ENCODE peak calls at places on chromosomes 7 and 10, in seven cellular contexts. X is fibroblast of mammary gland, I is AG04450, Z is AG09309, W is epithelial cell of esophagus, H is heart left ventricle, G is suprapubic skin. S is an unnamed sample.

GRCh38 chr7:36653011-36653670 is 71.2 kb downstream of the AOAH start:
- DNase-seq in X (peak), I (peak), Z (peak), W (peak), H (no peak), G (no peak), S (no peak)

GRCh38 chr10:64041989-64042490 is 520.8 kb downstream of the REEP3 start:
- DNase-seq in X (no peak), I (no peak), Z (no peak), W (no peak), H (no peak), G (no peak), S (no peak)

GRCh38 chr7:23477170-23477525 is 6.9 kb upstream of the IGF2BP3 start:
- DNase-seq in X (no peak), I (no peak), Z (no peak), W (no peak), H (no peak), G (no peak), S (no peak)

GRCh38 chr7:28520074-28521015 is 108.0 kb downstream of the CREB5 start:
- DNase-seq in X (no peak), I (no peak), Z (no peak), W (peak), H (no peak), G (no peak), S (no peak)

GRCh38 chr10:69474688-69475432 is 23.6 kb downstream of the TSPAN15 start:
- DNase-seq in X (peak), I (no peak), Z (peak), W (peak), H (no peak), G (no peak), S (peak)

GRCh38 chr10:123548779-123549178 is 117.4 kb upstream of the GPR26 start:
- DNase-seq in X (no peak), I (no peak), Z (no peak), W (no peak), H (no peak), G (peak), S (no peak)

GRCh38 chr7:49001610-49002033 is 77.3 kb downstream of the CDC14C start:
- DNase-seq in X (peak), I (no peak), Z (no peak), W (peak), H (peak), G (no peak), S (no peak)

GRCh38 chr10:2985729-2986232 is 81.6 kb upstream of the PFKP start:
- DNase-seq in X (peak), I (no peak), Z (no peak), W (peak), H (no peak), G (no peak), S (no peak)

GRCh38 chr7:159094030-159094740 is 50.5 kb downstream of the VIPR2 start:
- DNase-seq in X (no peak), I (no peak), Z (no peak), W (no peak), H (no peak), G (peak), S (no peak)

GRCh38 chr7:124856299-124856888 is 73.2 kb downstream of the POT1 start:
- DNase-seq in X (peak), I (peak), Z (peak), W (peak), H (no peak), G (no peak), S (peak)

GRCh38 chr10:47311193-47311899 is 10.9 kb upstream of the GDF2 start:
- DNase-seq in X (no peak), I (no peak), Z (no peak), W (no peak), H (peak), G (no peak), S (no peak)

GRCh38 chr7:105881439-105881838 is 5.0 kb upstream of the ATXN7L1 start:
- DNase-seq in X (no peak), I (no peak), Z (no peak), W (no peak), H (no peak), G (no peak), S (no peak)

GRCh38 chr10:47287365-47287802 is 12.6 kb upstream of the GDF10 start:
- DNase-seq in X (no peak), I (no peak), Z (no peak), W (peak), H (peak), G (peak), S (no peak)

GRCh38 chr10:106795619-106796018 is 368.9 kb downstream of the SORCS1 start:
- DNase-seq in X (peak), I (no peak), Z (no peak), W (no peak), H (no peak), G (no peak), S (no peak)

GRCh38 chr7:5633161-5634106 is 148.0 kb downstream of the RNF216 start:
- DNase-seq in X (no peak), I (no peak), Z (no peak), W (no peak), H (no peak), G (no peak), S (no peak)
- H3K4me3 ChIP-seq in X (peak), I (no peak), Z (no peak), W (no peak), H (peak), G (peak), S (peak)

DNA sequence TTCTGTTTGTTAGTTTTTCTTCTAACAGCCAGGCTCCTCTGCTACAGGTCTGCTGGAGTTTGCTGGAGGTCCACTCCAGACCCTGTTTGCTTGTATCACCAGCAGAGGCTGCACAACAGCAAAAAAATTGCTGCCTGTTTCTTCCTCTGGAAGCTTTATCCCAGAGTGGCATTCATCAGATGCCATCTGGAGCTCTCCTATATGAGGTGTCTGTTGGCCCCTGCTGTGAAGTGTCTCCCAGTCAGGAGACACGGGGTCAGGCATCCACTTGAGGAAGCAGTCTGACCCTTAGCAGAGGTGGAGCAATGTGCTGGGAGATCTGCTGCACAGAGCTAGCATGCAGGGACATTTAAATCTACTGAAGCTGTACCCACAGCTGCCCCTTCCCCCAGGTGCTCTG is 26.7 kb upstream of the CROT start:
- DNase-seq in X (no peak), I (no peak), Z (no peak), W (peak), H (no peak), G (no peak), S (no peak)
- TF ChIP-seq CTCF in X (no peak), I (peak), Z (no peak), W (peak), H (no peak), G (no peak), S (no peak)

DNA sequence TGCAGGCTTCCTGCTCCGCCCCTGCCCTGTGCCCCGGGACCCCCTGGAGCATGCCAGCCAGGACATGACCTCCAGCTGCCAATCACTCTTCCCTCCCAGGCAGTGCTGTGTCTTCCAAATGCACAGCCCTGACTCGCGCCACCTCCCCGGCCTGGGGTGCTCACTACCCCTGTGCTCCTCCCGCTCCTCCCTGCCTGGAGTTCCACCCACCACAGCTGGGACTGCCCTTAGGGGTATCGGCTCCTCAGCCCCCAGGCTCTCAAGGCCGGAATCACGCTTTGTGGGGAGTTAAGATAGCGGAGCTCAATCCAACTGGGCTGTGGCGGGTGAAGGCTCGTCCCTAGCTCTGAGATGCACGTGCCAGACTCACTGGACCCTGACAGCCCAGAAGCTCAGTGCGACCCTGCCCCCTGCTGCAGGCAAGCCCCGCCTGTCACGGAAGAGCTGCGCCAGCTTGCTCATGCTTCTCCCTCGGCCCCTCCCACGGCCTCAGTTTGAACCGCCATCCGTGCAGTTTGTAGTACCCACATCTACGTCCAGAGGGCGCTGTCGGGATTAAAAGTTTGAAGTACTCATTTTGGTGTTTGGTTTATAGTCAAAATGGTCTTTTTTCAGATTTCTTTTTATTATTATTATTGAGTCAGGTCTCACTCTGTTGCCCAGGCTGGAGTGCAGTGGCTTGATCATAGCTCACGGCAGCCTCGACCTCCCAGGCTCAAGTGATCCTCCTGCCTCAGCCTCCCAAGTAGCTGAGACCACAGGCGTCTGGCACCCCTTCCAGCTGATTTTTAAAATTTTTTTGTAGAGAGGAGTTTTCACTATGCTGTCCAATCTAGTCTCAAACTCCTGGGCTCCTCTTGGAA is 142.5 kb upstream of the TCERG1L start:
- DNase-seq in X (peak), I (no peak), Z (no peak), W (peak), H (peak), G (peak), S (no peak)
- H3K4me3 ChIP-seq in X (no peak), I (no peak), Z (no peak), W (peak), H (peak), G (peak), S (no peak)

GRCh38 chr10:80538481-80539185 is 931 bp downstream of the SH2D4B start:
- DNase-seq in X (no peak), I (no peak), Z (no peak), W (no peak), H (no peak), G (peak), S (no peak)

GRCh38 chr10:80537705-80538480 is at the start of gene SH2D4B:
- DNase-seq in X (no peak), I (no peak), Z (no peak), W (no peak), H (no peak), G (peak), S (no peak)

GRCh38 chr10:80537086-80537704 is 507 bp upstream of the SH2D4B start:
- DNase-seq in X (no peak), I (no peak), Z (no peak), W (no peak), H (peak), G (peak), S (no peak)

GRCh38 chr10:80536361-80536835 is 1.3 kb upstream of the SH2D4B start:
- DNase-seq in X (no peak), I (no peak), Z (no peak), W (no peak), H (peak), G (peak), S (no peak)

DNA sequence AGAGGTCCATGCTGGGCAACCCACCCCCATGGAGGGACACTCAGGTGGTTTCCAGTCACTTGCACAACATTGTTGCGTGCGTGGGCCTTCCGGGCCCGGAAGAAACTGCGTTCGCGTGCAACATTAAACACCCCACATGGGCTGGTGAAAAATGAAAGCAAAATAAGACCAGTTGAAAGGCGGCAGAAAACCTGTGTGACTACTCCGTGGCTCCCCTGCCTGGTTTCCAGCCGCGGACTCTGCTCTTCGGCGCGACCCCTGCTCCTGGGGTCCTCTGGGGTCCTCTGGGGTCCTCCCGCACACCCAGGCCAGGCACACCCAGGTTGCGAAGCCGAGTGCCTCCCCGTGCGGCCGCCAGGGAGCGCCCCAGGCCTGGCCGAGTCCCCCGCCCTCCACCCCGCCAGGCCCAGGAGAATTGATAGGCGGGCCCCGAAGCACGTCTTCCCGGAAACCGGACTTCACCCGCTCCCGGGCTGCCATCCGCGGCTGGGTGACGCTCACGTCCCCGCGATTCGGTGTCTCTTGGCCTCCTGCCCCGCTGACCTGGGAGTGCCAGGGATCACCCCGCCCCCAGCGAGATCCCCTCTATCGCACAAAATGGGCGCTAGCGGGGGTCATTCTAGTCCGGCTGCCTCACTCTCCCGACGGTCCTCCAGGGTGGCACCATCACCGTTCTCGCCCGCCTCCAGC is 1.9 kb upstream of the SH2D4B start:
- DNase-seq in X (no peak), I (no peak), Z (no peak), W (peak), H (peak), G (peak), S (no peak)
- TF ChIP-seq CTCF in X (no peak), I (peak), Z (peak), W (peak), H (peak), G (peak), S (peak)

DNA sequence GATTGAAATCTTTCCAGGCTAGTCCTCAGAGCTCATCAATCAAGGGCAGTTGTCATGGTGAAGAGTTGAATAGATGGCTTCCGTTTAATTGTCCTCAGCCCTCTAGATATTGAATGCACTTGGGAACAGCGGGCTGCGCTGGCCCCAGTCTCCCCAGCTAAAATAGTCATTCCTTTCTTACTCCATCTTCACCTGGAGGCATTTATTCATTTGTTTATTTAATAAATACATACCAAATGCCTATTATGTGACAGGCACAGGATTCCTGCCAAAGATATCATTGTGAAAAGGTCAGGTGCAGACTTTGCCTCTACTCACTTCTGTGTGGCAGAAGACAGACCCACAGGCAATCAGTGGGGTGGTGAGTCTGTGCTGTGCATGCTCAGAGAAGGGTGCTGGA is 1081.7 kb downstream of the TYW1 start:
- DNase-seq in X (no peak), I (no peak), Z (no peak), W (no peak), H (no peak), G (no peak), S (no peak)
- H3K4me3 ChIP-seq in X (no peak), I (no peak), Z (no peak), W (no peak), H (no peak), G (no peak), S (no peak)

GRCh38 chr7:151028948-151029501 is 775 bp downstream of the ABCB8 start:
- DNase-seq in X (no peak), I (no peak), Z (no peak), W (no peak), H (no peak), G (no peak), S (no peak)

GRCh38 chr7:151025924-151026671 is 1.8 kb upstream of the ATG9B start:
- DNase-seq in X (peak), I (no peak), Z (no peak), W (peak), H (no peak), G (no peak), S (no peak)

GRCh38 chr7:151024435-151025056 is at the start of gene ATG9B:
- DNase-seq in X (no peak), I (no peak), Z (no peak), W (peak), H (no peak), G (no peak), S (no peak)

GRCh38 chr7:151031011-151031410 is 2.8 kb downstream of the ABCB8 start:
- DNase-seq in X (no peak), I (no peak), Z (no peak), W (no peak), H (no peak), G (no peak), S (no peak)

GRCh38 chr7:151028131-151028947 is at the start of gene ABCB8:
- DNase-seq in X (peak), I (peak), Z (peak), W (peak), H (peak), G (peak), S (peak)
- TF ChIP-seq CTCF in X (peak), I (peak), Z (peak), W (peak), H (peak), G (peak), S (peak)

DNA sequence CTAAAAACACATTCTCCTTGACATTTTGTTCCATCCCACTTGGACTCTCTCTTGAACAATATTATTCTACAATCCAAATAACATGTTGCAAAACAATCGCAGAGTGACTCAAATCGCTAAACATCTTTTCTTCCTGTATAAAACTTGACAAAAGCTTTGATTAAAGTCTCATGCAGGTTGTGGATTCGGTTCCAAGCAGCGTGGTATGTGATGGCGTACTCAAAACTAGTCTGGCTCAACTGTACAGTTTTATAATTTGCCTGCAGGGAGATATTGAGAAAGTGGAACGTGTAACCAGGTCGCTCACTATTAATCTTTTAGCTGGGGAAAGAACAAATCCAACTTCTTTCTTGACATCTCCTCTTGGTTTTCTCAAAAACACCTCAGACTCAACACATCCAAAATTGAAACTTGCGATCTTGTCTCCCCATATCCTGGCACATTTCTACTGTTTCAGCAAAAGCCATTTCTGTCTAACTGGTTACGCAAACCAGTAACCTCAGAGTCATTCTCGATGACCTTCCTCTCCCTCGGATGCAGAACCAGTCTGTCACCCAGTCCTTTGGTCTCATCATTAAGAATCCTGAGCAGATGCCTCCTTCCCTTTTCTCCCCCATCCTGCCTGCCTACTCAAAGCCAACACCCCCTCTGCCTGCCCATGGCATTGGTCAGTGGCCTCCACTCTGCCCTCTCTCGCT is 100.1 kb downstream of the CACNB2 start:
- DNase-seq in X (peak), I (no peak), Z (no peak), W (no peak), H (no peak), G (no peak), S (no peak)
- H3K4me3 ChIP-seq in X (peak), I (no peak), Z (no peak), W (no peak), H (no peak), G (no peak), S (no peak)

GRCh38 chr7:82247814-82248433 is 195.7 kb downstream of the CACNA2D1 start:
- DNase-seq in X (peak), I (no peak), Z (no peak), W (peak), H (no peak), G (no peak), S (no peak)
- TF ChIP-seq CTCF in X (peak), I (peak), Z (peak), W (peak), H (peak), G (peak), S (peak)